ENCODE peak calls at places on chromosomes 4 and X, in ten cellular contexts. L is cardiac muscle cell, S is neural progenitor cell, H is IMR-90, J is choroid plexus epithelial cell, M is left lung, Y is cardiac fibroblast, Z is astrocyte of the spinal cord, D is brain microvascular endothelial cell, T is body of pancreas. Q is an unnamed sample.
A peak's percentile ranks its signal among the peaks of the same experiment; 100 is the strongest.

GRCh38 chr4:8188743-8189550 is 10.1 kb upstream of the SH3TC1 start:
- DNase-seq in L (no peak), S (no peak), H (no peak), J (no peak), M (peak; percentile 85), Y (peak; percentile 67), Z (no peak), D (no peak), T (peak; percentile 86), Q (no peak)

GRCh38 chr4:99705891-99706290 is 48.3 kb upstream of the C4orf54 start:
- DNase-seq in L (no peak), S (no peak), H (no peak), J (no peak), M (no peak), Y (no peak), Z (no peak), D (no peak), T (no peak), Q (no peak)

GRCh38 chrX:39262641-39263040 is 461.4 kb downstream of the MID1IP1 start:
- DNase-seq in L (no peak), S (no peak), H (no peak), J (no peak), M (no peak), Y (no peak), Z (no peak), D (no peak), T (no peak), Q (no peak)

GRCh38 chr4:123350191-123350544 is 46.4 kb upstream of the SPRY1 start:
- DNase-seq in L (peak; percentile 46), S (peak; percentile 43), H (no peak), J (peak; percentile 53), M (no peak), Y (peak; percentile 46), Z (peak; percentile 11), D (no peak), T (peak; percentile 37), Q (no peak)

GRCh38 chr4:10006236-10006603 is 15.1 kb downstream of the SLC2A9 start:
- DNase-seq in L (no peak), S (no peak), H (no peak), J (peak; percentile 68), M (peak; percentile 57), Y (peak; percentile 74), Z (peak; percentile 8), D (no peak), T (peak; percentile 67), Q (no peak)

GRCh38 chr4:188218392-188218791 is 79.2 kb downstream of the TRIML1 start:
- DNase-seq in L (no peak), S (peak; percentile 45), H (no peak), J (no peak), M (no peak), Y (no peak), Z (no peak), D (no peak), T (no peak), Q (no peak)

GRCh38 chr4:80033581-80033980 is 39.4 kb downstream of the ANTXR2 start:
- DNase-seq in L (no peak), S (no peak), H (no peak), J (no peak), M (no peak), Y (no peak), Z (no peak), D (no peak), T (no peak), Q (no peak)

GRCh38 chrX:118360429-118361125 is 14.7 kb downstream of the WDR44 start:
- DNase-seq in L (no peak), S (peak; percentile 58), H (peak; percentile 44), J (peak; percentile 34), M (no peak), Y (peak; percentile 26), Z (peak; percentile 37), D (no peak), T (no peak), Q (no peak)

GRCh38 chrX:42519666-42520231 is 258.2 kb downstream of the PPP1R2C start:
- DNase-seq in L (no peak), S (no peak), H (peak; percentile 17), J (peak; percentile 64), M (no peak), Y (peak; percentile 35), Z (peak; percentile 67), D (peak; percentile 67), T (no peak), Q (peak; percentile 9)

GRCh38 chr4:136917312-136918110 is 614.8 kb downstream of the PCDH18 start:
- DNase-seq in L (no peak), S (no peak), H (no peak), J (no peak), M (no peak), Y (no peak), Z (no peak), D (no peak), T (no peak), Q (no peak)

GRCh38 chr4:2256781-2257191 is 5.1 kb downstream of the MXD4 start:
- DNase-seq in L (no peak), S (no peak), H (no peak), J (peak; percentile 37), M (peak; percentile 33), Y (peak; percentile 42), Z (no peak), D (no peak), T (peak; percentile 53), Q (no peak)
- H3K4me3 ChIP-seq in L (no peak overlapping the region), S (no peak overlapping the region), H (no peak overlapping the region), J (peak overlapping the region; percentile 10), M (no peak overlapping the region), Y (peak overlapping the region; percentile 8), Z (no peak overlapping the region), D (no peak overlapping the region), T (no peak overlapping the region), Q (no peak overlapping the region)

GRCh38 chrX:71169586-71169985 is 24.9 kb downstream of the NLGN3 start:
- DNase-seq in L (no peak), S (no peak), H (no peak), J (no peak), M (no peak), Y (no peak), Z (no peak), D (no peak), T (no peak), Q (no peak)

GRCh38 chrX:71164071-71164470 is 19.4 kb downstream of the NLGN3 start:
- DNase-seq in L (no peak), S (no peak), H (no peak), J (no peak), M (no peak), Y (no peak), Z (no peak), D (no peak), T (no peak), Q (no peak)

GRCh38 chrX:71167031-71167781 is 22.6 kb downstream of the NLGN3 start:
- DNase-seq in L (no peak), S (no peak), H (no peak), J (no peak), M (no peak), Y (no peak), Z (no peak), D (no peak), T (no peak), Q (no peak)

GRCh38 chrX:71168134-71168533 is 23.5 kb downstream of the NLGN3 start:
- DNase-seq in L (no peak), S (no peak), H (no peak), J (no peak), M (no peak), Y (no peak), Z (no peak), D (no peak), T (no peak), Q (no peak)

DNA sequence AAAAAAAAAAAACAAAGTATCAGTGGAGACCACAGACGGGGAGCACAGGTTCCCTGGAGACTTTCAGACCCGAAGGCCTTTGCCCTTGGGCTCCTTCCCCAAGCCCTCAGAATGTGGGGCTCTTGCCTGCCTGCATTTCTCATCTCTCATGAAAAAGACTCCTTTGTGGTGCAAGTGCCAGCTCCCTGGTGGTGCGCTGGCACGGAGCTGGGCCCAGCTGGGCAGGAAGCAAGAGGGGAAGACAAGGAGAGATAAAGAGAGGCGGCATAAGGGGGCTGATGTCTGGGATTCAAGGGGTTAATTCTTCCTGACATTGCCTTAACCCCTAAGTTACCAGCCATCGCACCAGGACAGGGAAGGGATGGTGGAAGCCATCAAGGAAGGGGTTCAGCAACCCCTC is 21.8 kb downstream of the NLGN3 start:
- DNase-seq in L (no peak), S (no peak), H (no peak), J (no peak), M (no peak), Y (no peak), Z (no peak), D (no peak), T (no peak), Q (no peak)
- TF ChIP-seq CTCF in L (no peak), S (no peak), H (no peak), J (no peak), M (no peak), Y (no peak), Z (no peak), D (no peak), T (no peak), Q (no peak)

DNA sequence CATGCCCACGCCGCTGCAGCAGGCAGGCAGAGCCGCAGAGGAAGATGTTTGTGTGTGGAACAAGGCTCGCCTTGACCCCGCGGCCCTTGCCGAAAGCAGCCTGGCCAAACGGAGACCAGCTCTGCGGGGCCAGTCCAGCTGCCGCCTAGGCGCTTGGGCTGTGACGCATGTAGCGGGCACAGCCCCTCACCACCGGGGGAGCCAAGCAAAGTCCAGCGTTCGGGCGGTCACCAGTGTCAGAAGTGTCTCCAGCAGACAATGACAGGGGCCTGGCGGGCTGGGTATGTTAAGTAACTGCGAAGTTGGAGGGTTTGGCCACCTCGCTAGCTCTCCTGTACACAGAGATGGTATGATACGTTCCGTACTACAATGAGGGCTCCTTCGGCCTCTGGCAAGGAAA is 1.3 kb downstream of the AMER1 start:
- DNase-seq in L (no peak), S (peak; percentile 47), H (peak; percentile 1), J (no peak), M (no peak), Y (peak; percentile 2), Z (peak; percentile 1), D (no peak), T (peak; percentile 51), Q (no peak)
- H3K4me3 ChIP-seq in L (peak overlapping the region; percentile 36), S (peak overlapping the region; percentile 58), H (peak overlapping the region; percentile 79), J (peak overlapping the region; percentile 68), M (peak overlapping the region; percentile 46), Y (peak overlapping the region; percentile 64), Z (peak overlapping the region; percentile 50), D (peak overlapping the region; percentile 62), T (no peak overlapping the region), Q (peak overlapping the region; percentile 58)

GRCh38 chrX:82692991-82693390 is 815.1 kb upstream of the POU3F4 start:
- DNase-seq in L (no peak), S (no peak), H (no peak), J (no peak), M (no peak), Y (no peak), Z (no peak), D (no peak), T (no peak), Q (no peak)
- TF ChIP-seq CTCF in L (no peak), S (no peak), H (no peak), J (no peak), M (no peak), Y (no peak), Z (no peak), D (no peak), T (no peak), Q (no peak)

Q was measured in HFF-Myc.